ENCODE peak calls at places on chromosome 14, in seven cellular contexts. B is A549; W is effector memory CD8-positive, alpha-beta T cell; Q is effector CD4-positive, alpha-beta T cell; L is stimulated activated CD8-positive, alpha-beta memory T cell treated with anti-CD3 and anti-CD28 coated beads, Interleukin-7, amount 100 ng/mL, for 1 hour; M is lung; G is body of pancreas. P is an unnamed sample.
A peak's percentile ranks its signal among the peaks of the same experiment; 100 is the strongest.

GRCh38 chr14:105022276-105022670 is 1.4 kb upstream of the CDCA4 start:
- DNase-seq in Q (no peak), M (no peak), W (no peak), B (no peak), G (no peak), L (no peak), P (no peak)

GRCh38 chr14:102020058-102020971 is 55.9 kb downstream of the DYNC1H1 start:
- DNase-seq in M (no peak), L (no peak), G (no peak), B (no peak), Q (no peak), W (no peak), P (no peak)

GRCh38 chr14:97626088-97626487 is 828.9 kb downstream of the VRK1 start:
- DNase-seq in M (no peak), G (no peak), Q (no peak), L (no peak), B (no peak), W (no peak), P (no peak)

GRCh38 chr14:72543325-72543724 is 350.6 kb downstream of the DPF3 start:
- DNase-seq in W (no peak), B (no peak), M (no peak), G (no peak), L (no peak), Q (no peak), P (no peak)

GRCh38 chr14:35138585-35138984 is 16.2 kb downstream of the PRORP start:
- DNase-seq in L (no peak), G (no peak), M (no peak), B (no peak), W (no peak), Q (no peak), P (no peak)

GRCh38 chr14:97459180-97459579 is 662.0 kb downstream of the VRK1 start:
- DNase-seq in B (no peak), G (no peak), L (no peak), W (no peak), M (no peak), Q (no peak), P (no peak)

GRCh38 chr14:90488256-90488655 is 91.4 kb downstream of the CALM1 start:
- DNase-seq in L (no peak), M (no peak), Q (no peak), W (no peak), G (no peak), B (no peak), P (no peak)

GRCh38 chr14:37592288-37593274 is 2.5 kb downstream of the FOXA1 start:
- DNase-seq in B (no peak), Q (no peak), L (no peak), G (no peak), M (no peak), W (no peak), P (no peak)

GRCh38 chr14:56199095-56199975 is 81.1 kb downstream of the PELI2 start:
- DNase-seq in W (no peak), Q (no peak), M (no peak), B (peak; percentile 63), G (peak; percentile 62), L (no peak), P (no peak)

GRCh38 chr14:34873591-34874385 is 1.4 kb downstream of the BAZ1A start:
- DNase-seq in G (peak; percentile 86), Q (peak; percentile 77), B (peak; percentile 29), M (peak; percentile 88), L (peak; percentile 51), W (peak; percentile 77), P (peak; percentile 77)

GRCh38 chr14:23066855-23067744 is 9.8 kb upstream of the CDH24 start:
- DNase-seq in B (no peak), G (no peak), L (no peak), W (no peak), M (no peak), Q (no peak), P (no peak)

GRCh38 chr14:38202444-38203191 is 5.1 kb upstream of the SSTR1 start:
- DNase-seq in Q (no peak), L (no peak), G (no peak), M (no peak), W (no peak), B (no peak), P (no peak)

GRCh38 chr14:63499701-63500250 is 43.4 kb downstream of the PPP2R5E start:
- DNase-seq in M (no peak), B (no peak), G (peak; percentile 25), L (no peak), W (no peak), Q (no peak), P (no peak)

GRCh38 chr14:53615254-53615653 is 341.4 kb downstream of the BMP4 start:
- DNase-seq in B (no peak), Q (no peak), L (no peak), G (no peak), W (no peak), M (no peak), P (no peak)

GRCh38 chr14:94907626-94908261 is 137.8 kb upstream of the GSC start:
- DNase-seq in G (no peak), Q (no peak), B (no peak), M (no peak), L (no peak), W (no peak), P (no peak)

GRCh38 chr14:64879635-64880381 is at the start of gene SPTB:
- DNase-seq in W (peak; percentile 16), B (peak; percentile 30), M (no peak), Q (peak; percentile 44), G (peak; percentile 63), L (peak; percentile 23), P (no peak)

GRCh38 chr14:85533821-85534271 is 3.9 kb downstream of the FLRT2 start:
- DNase-seq in M (no peak), G (peak; percentile 17), W (no peak), Q (no peak), L (no peak), B (peak; percentile 9), P (no peak)

GRCh38 chr14:101022121-101022520 is 118.6 kb upstream of the RTL1 start:
- DNase-seq in W (no peak), B (no peak), G (peak; percentile 1), Q (no peak), L (no peak), M (no peak), P (no peak)

GRCh38 chr14:99596772-99597171 is 7.2 kb downstream of the CCDC85C start:
- DNase-seq in Q (no peak), M (no peak), G (no peak), L (no peak), B (no peak), W (no peak), P (no peak)

GRCh38 chr14:31727797-31728196 is 166.6 kb downstream of the NUBPL start:
- DNase-seq in L (no peak), Q (no peak), M (no peak), W (no peak), G (no peak), B (no peak), P (no peak)

GRCh38 chr14:92960706-92961566 is 38.0 kb downstream of the CHGA start:
- DNase-seq in L (no peak), Q (no peak), G (no peak), B (peak; percentile 41), M (no peak), W (no peak), P (no peak)

GRCh38 chr14:91755560-91755959 is 23.7 kb upstream of the CATSPERB start:
- DNase-seq in W (no peak), L (no peak), Q (no peak), B (no peak), G (peak; percentile 31), M (no peak), P (no peak)

GRCh38 chr14:60721331-60722162 is 2.6 kb downstream of the SIX4 start:
- DNase-seq in Q (peak; percentile 51), W (peak; percentile 24), B (peak; percentile 16), G (peak; percentile 30), L (peak; percentile 27), M (peak; percentile 38), P (peak; percentile 31)

GRCh38 chr14:55097894-55098560 is 31.0 kb upstream of the LGALS3 start:
- DNase-seq in B (no peak), G (peak; percentile 63), Q (no peak), L (no peak), W (peak; percentile 39), M (no peak), P (no peak)

GRCh38 chr14:25150934-25151790 is 101.2 kb upstream of the STXBP6 start:
- DNase-seq in Q (no peak), L (no peak), M (no peak), B (peak; percentile 10), G (peak; percentile 3), W (no peak), P (no peak)

GRCh38 chr14:70700955-70701354 is 59.2 kb downstream of the TTC9 start:
- DNase-seq in W (no peak), B (no peak), G (no peak), M (no peak), Q (no peak), L (no peak), P (no peak)

GRCh38 chr14:61662437-61663311 is 32.6 kb upstream of the HIF1A start:
- DNase-seq in M (peak; percentile 35), W (peak; percentile 58), G (peak; percentile 61), Q (peak; percentile 28), L (no peak), B (peak; percentile 10), P (no peak)

GRCh38 chr14:99055019-99055418 is 217.0 kb downstream of the BCL11B start:
- DNase-seq in W (no peak), M (no peak), Q (no peak), B (no peak), G (no peak), L (no peak), P (no peak)

GRCh38 chr14:79861111-79861510 is 350.2 kb downstream of the DIO2 start:
- DNase-seq in W (no peak), M (no peak), Q (no peak), L (no peak), G (no peak), B (no peak), P (no peak)

GRCh38 chr14:104547310-104547997 is 32.1 kb upstream of the C14orf180 start:
- DNase-seq in G (no peak), M (no peak), W (no peak), B (no peak), Q (no peak), L (no peak), P (peak; percentile 0)

GRCh38 chr14:50830044-50830931 is 674 bp downstream of the NIN start:
- DNase-seq in L (peak; percentile 43), M (peak; percentile 47), B (peak; percentile 9), G (peak; percentile 50), W (peak; percentile 70), Q (peak; percentile 54), P (no peak)

GRCh38 chr14:76499399-76499798 is 123.5 kb downstream of the ESRRB start:
- DNase-seq in M (no peak), B (no peak), G (no peak), W (no peak), L (no peak), Q (no peak), P (no peak)

GRCh38 chr14:23362200-23362599 is 2.8 kb downstream of the EFS start:
- DNase-seq in W (no peak), B (no peak), G (no peak), Q (no peak), M (no peak), L (no peak), P (no peak)

GRCh38 chr14:105205718-105206208 is 24.7 kb upstream of the NUDT14 start:
- DNase-seq in L (no peak), W (no peak), B (no peak), Q (no peak), M (no peak), G (peak; percentile 53), P (no peak)

GRCh38 chr14:60878536-60878935 is 102.3 kb downstream of the TRMT5 start:
- DNase-seq in B (no peak), M (no peak), L (no peak), Q (no peak), G (no peak), W (no peak), P (no peak)

GRCh38 chr14:105151131-105151837 is 17.3 kb downstream of the JAG2 start:
- DNase-seq in W (no peak), M (no peak), L (no peak), Q (peak; percentile 1), G (no peak), B (no peak), P (no peak)